ENCODE peak calls at places on chromosomes 11 and 22, in six cellular contexts. I is colonic mucosa; W is cardiac muscle cell; U is CD8-positive, alpha-beta T cell; A is AG04450; C is adrenal gland. V is an unnamed sample.

GRCh38 chr22:28024422-28024888 is 105.4 kb upstream of the PITPNB start:
- DNase-seq in W (no peak), A (no peak), C (peak; percentile 15), I (peak; percentile 9), U (no peak), V (no peak)

GRCh38 chr22:49369726-49370717 is 457.7 kb downstream of the BRD1 start:
- DNase-seq in I (peak; percentile 11), C (peak; percentile 6), A (no peak), U (no peak), W (no peak), V (no peak)

GRCh38 chr22:35324762-35325161 is 25.1 kb downstream of the TOM1 start:
- DNase-seq in C (no peak), I (no peak), A (no peak), U (no peak), W (no peak), V (no peak)

GRCh38 chr11:65651589-65652510 is 10.9 kb downstream of the RELA start:
- DNase-seq in I (peak; percentile 89), C (peak; percentile 73), U (no peak), A (no peak), W (no peak), V (peak; percentile 26)

GRCh38 chr22:20721409-20722218 is 52.3 kb upstream of the SERPIND1 start:
- DNase-seq in U (no peak), A (no peak), I (no peak), C (no peak), W (no peak), V (no peak)

GRCh38 chr11:61746654-61747388 is 5.6 kb upstream of the MYRF start:
- DNase-seq in U (no peak), I (no peak), C (no peak), A (no peak), W (no peak), V (no peak)

GRCh38 chr11:71117311-71117710 is 135.1 kb downstream of the SHANK2 start:
- DNase-seq in I (no peak), W (no peak), C (no peak), A (no peak), U (no peak), V (no peak)

GRCh38 chr11:19966435-19966834 is 193.8 kb downstream of the DBX1 start:
- DNase-seq in U (no peak), I (no peak), C (no peak), W (no peak), A (no peak), V (no peak)

GRCh38 chr11:1104411-1105182 is 29.9 kb downstream of the MUC2 start:
- DNase-seq in W (no peak), C (no peak), U (no peak), A (no peak), I (no peak), V (no peak)
- H3K9me3 ChIP-seq in W (no peaks in the 10 kb centered on the region), C (no peaks in the 10 kb centered on the region), U (no peaks in the 10 kb centered on the region), A (peaks cover 70% of the 10 kb centered on the region), I (no peaks in the 10 kb centered on the region), V (no peaks in the 10 kb centered on the region)

DNA sequence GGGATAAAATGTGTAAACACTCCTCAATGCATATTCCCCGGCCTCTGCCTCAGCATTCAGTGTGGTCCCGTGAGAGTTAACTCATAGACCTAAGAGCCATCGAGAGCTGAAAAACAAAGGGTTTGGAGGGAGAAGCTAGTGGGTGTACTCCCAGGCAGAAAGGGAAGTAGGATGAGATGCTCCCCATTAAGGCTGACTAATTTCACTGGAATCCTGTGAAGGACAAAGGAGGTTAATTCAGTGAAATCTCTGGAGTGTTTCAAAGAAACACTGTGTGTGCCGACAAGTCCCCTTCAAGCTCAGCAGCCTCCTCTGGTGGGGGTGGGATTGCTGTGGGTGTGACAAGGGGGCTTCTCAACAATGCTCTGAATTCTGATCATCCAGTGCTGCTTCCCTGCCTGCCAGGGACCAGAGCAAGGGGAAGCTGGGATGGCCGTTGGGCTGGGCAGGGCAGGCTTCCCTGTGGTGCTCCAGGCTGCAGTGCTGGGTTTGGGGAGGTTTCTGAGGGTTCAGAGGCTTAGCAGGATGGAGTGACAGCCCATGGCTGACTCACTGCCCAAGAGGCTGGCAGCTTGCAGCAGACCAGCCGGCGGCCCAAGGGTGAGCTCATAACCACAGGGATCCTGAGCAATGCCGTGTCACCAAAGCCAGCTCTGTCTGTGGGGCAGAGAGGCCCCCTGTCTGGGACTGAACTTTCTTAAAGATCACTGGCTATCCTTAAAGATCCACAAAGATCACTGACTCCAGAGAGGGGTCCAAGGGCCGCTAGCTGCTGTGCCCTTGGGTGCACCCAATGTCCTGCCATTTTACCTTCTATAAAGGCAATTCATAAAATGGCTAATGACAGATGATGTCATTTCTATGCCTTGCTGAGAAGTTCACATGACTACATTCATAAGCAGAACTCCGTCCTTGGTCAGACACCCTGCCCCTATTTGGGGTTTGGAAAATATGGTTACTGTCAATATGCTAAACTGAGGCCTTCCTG is 61.3 kb upstream of the BMAL1 start:
- DNase-seq in C (peak; percentile 80), U (no peak), I (no peak), W (no peak), A (peak; percentile 87), V (no peak)
- TF ChIP-seq CTCF in C (no peak), U (no peak), I (no peak), W (peak; percentile 12), A (no peak), V (no peak)

GRCh38 chr11:77381749-77382693 is 80.5 kb upstream of the GDPD4 start:
- DNase-seq in A (peak; percentile 49), W (no peak), U (no peak), C (no peak), I (no peak), V (no peak)
- H3K27ac ChIP-seq in A (peak overlapping the region; percentile 58), W (no peak overlapping the region), U (no peak overlapping the region), C (peak overlapping the region; percentile 18), I (peak overlapping the region; percentile 19), V (no peak overlapping the region)

DNA sequence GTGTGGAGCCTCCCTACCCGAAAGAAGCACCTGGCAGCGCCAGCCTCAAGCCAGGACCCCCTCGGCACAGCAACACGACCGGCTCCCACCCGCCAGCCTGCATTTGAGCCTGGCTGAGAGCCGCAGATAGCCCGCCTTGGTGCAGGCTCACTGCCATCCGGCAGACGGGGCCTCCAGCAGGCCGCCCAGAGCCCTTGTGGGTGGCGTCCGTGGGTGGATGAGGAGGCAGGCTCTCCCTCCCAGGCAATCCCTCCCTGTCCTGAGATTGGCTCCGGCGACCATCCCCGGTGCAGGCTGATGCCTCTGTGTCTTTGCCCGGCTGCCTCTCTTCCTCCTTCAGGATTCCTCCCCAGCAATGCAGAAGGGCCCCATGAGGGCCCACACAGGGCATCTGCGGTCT is 1527.9 kb downstream of the BRD1 start:
- DNase-seq in I (no peak), A (no peak), U (no peak), C (no peak), W (no peak), V (no peak)
- H3K9me3 ChIP-seq in I (no peaks in the 10 kb centered on the region), A (peaks cover 68% of the 10 kb centered on the region), U (no peaks in the 10 kb centered on the region), C (no peaks in the 10 kb centered on the region), W (no peaks in the 10 kb centered on the region), V (no peaks in the 10 kb centered on the region)

DNA sequence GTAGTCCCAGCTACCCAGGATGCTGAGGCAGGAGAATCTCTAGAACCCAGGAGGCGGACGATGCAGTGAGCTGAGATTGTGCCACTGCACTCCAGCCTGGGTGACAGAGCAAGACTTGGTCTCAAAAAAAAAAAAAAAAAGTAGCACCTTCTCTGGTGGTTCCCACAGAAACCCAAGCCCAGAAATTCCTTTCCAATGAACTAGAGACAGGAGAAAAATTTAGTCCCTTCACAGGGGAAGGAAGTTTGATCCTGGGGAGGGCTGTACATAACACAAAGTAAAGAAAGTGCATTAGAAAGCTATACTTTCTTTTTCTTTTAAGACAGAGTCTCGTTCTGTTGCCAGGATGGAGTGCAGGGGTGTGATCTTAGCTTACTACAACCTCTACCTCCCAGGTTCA is 25.5 kb upstream of the APOA1 start:
- DNase-seq in U (no peak), W (no peak), I (no peak), A (no peak), C (no peak), V (no peak)
- TF ChIP-seq CTCF in U (no peak), W (no peak), I (no peak), A (no peak), C (no peak), V (no peak)

DNA sequence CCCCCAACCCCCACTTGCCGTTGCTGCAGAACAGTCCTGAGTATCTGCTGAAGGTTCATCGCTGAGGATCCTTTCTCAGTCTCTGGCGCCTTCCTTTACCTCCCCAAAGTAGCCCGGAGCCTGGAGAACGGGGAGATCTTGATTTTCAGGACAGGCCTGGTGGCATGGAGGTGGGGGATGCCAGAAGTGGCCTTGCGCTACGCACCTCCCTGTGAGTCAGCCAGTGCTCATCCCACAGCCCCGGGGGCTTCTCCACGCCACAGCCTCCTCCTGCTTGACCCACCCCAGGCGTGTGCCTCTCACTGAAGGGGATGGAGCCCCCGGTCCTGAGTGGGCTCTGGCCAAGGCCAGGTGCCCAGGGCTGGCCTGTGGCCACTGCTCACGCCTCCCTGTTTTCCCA is 339.6 kb downstream of the TBC1D22A start:
- DNase-seq in U (no peak), I (no peak), W (no peak), C (no peak), A (no peak), V (no peak)
- H3K27ac ChIP-seq in U (no peak overlapping the region), I (no peak overlapping the region), W (no peak overlapping the region), C (no peak overlapping the region), A (no peak overlapping the region), V (no peak overlapping the region)